ENCODE peak calls at places on chromosomes 6 and 20, in five cellular contexts. Z is brain microvascular endothelial cell, U is COLO829, X is fibroblast of lung, O is endothelial cell. C is an unnamed sample.
A peak's percentile ranks its signal among the peaks of the same experiment; 100 is the strongest.

GRCh38 chr20:1813101-1813529 is 82.1 kb upstream of the SIRPA start:
- DNase-seq in U (no peak), X (peak; percentile 94), Z (peak; percentile 91), O (no peak), C (no peak)

GRCh38 chr6:37202788-37203491 is 33.0 kb downstream of the PIM1 start:
- DNase-seq in X (no peak), U (no peak), O (no peak), Z (no peak), C (no peak)

GRCh38 chr6:150072201-150072600 is 3.3 kb upstream of the ULBP3 start:
- DNase-seq in Z (peak; percentile 35), X (peak; percentile 54), U (peak; percentile 40), O (no peak), C (no peak)

GRCh38 chr6:36351152-36351571 is 14.5 kb upstream of the BNIP5 start:
- DNase-seq in Z (peak; percentile 80), U (no peak), X (peak; percentile 89), O (no peak), C (no peak)

GRCh38 chr20:48983423-48984400 is 62.2 kb downstream of the ARFGEF2 start:
- DNase-seq in O (no peak), Z (peak; percentile 79), X (peak; percentile 95), U (peak; percentile 67), C (no peak)

GRCh38 chr20:35575958-35576357 is 34.1 kb downstream of the ERGIC3 start:
- DNase-seq in X (no peak), O (no peak), U (no peak), Z (no peak), C (no peak)

GRCh38 chr6:149478631-149479314 is 6.0 kb downstream of the ZC3H12D start:
- DNase-seq in U (no peak), Z (no peak), X (no peak), O (no peak), C (no peak)

GRCh38 chr6:16486661-16487060 is 248.3 kb downstream of the GMPR start:
- DNase-seq in X (no peak), U (no peak), O (no peak), Z (no peak), C (no peak)

GRCh38 chr6:28742668-28743270 is 181.0 kb downstream of the TRIM27 start:
- DNase-seq in O (no peak), U (peak; percentile 85), Z (peak; percentile 90), X (peak; percentile 58), C (no peak)

GRCh38 chr6:129281173-129281796 is 398.3 kb downstream of the LAMA2 start:
- DNase-seq in O (no peak), X (no peak), U (no peak), Z (no peak), C (no peak)

GRCh38 chr6:168363811-168364792 is 44.5 kb upstream of the DACT2 start:
- DNase-seq in U (no peak), X (no peak), Z (no peak), O (no peak), C (no peak)

GRCh38 chr6:31652925-31653724 is 664 bp upstream of the BAG6 start:
- DNase-seq in Z (no peak), O (peak; percentile 16), U (peak; percentile 93), X (peak; percentile 88), C (peak; percentile 75)

GRCh38 chr20:26218301-26218700 is 521.6 kb upstream of the ZNF337 start:
- DNase-seq in U (no peak), Z (no peak), X (no peak), O (no peak), C (no peak)

GRCh38 chr6:14804444-14805210 is 441.2 kb upstream of the JARID2 start:
- DNase-seq in X (peak; percentile 93), Z (peak; percentile 89), O (no peak), U (peak; percentile 68), C (no peak)

GRCh38 chr6:134702279-134702678 is 247.6 kb downstream of the ALDH8A1 start:
- DNase-seq in Z (no peak), X (no peak), U (no peak), O (no peak), C (no peak)

GRCh38 chr6:2733324-2733723 is 17.4 kb downstream of the MYLK4 start:
- DNase-seq in X (peak; percentile 54), Z (peak; percentile 60), O (no peak), U (no peak), C (no peak)

GRCh38 chr6:114634016-114634415 is 291.2 kb upstream of the HS3ST5 start:
- DNase-seq in O (no peak), X (peak; percentile 5), Z (no peak), U (no peak), C (no peak)

GRCh38 chr6:19415605-19416326 is 421.4 kb upstream of the ID4 start:
- DNase-seq in U (peak; percentile 35), O (no peak), Z (peak; percentile 57), X (peak; percentile 86), C (no peak)

GRCh38 chr6:32204268-32204715 is 11.8 kb upstream of the GPSM3 start:
- DNase-seq in Z (no peak), O (no peak), U (no peak), X (no peak), C (no peak)

GRCh38 chr6:136696238-136696637 is 96.0 kb downstream of the MAP3K5 start:
- DNase-seq in X (peak; percentile 12), Z (no peak), O (no peak), U (no peak), C (no peak)

GRCh38 chr20:57198359-57199072 is 67.9 kb downstream of the BMP7 start:
- DNase-seq in O (no peak), X (peak; percentile 39), Z (no peak), U (no peak), C (no peak)

GRCh38 chr6:79403525-79403924 is 133.7 kb downstream of the LCA5 start:
- DNase-seq in X (no peak), Z (no peak), U (no peak), O (no peak), C (no peak)

GRCh38 chr6:106125925-106126435 is 39.8 kb downstream of the PRDM1 start:
- DNase-seq in X (peak; percentile 50), Z (no peak), O (no peak), U (no peak), C (no peak)

GRCh38 chr6:140438346-140438735 is 1063.9 kb upstream of the CITED2 start:
- DNase-seq in X (peak; percentile 57), Z (no peak), U (no peak), O (no peak), C (no peak)

GRCh38 chr6:156780117-156780641 is 3.0 kb downstream of the ARID1B start:
- DNase-seq in Z (peak; percentile 95), X (peak; percentile 96), U (peak; percentile 57), O (no peak), C (peak; percentile 48)

GRCh38 chr6:50842446-50842845 is 23.8 kb downstream of the TFAP2B start:
- DNase-seq in U (no peak), O (no peak), Z (no peak), X (no peak), C (no peak)

GRCh38 chr6:89404512-89404911 is 7.6 kb downstream of the RRAGD start:
- DNase-seq in U (no peak), O (no peak), X (no peak), Z (no peak), C (no peak)

GRCh38 chr6:120774275-120774674 is 560.0 kb downstream of the TBC1D32 start:
- DNase-seq in O (no peak), X (peak; percentile 55), U (no peak), Z (peak; percentile 34), C (no peak)

GRCh38 chr20:2746636-2747265 is 53.7 kb downstream of the CPXM1 start:
- DNase-seq in O (no peak), Z (no peak), U (no peak), X (no peak), C (no peak)

GRCh38 chr6:36545767-36546663 is 1.3 kb downstream of the STK38 start:
- DNase-seq in X (peak; percentile 32), U (peak; percentile 45), O (peak; percentile 4), Z (peak; percentile 7), C (no peak)

GRCh38 chr6:19662911-19663310 is 174.3 kb upstream of the ID4 start:
- DNase-seq in X (no peak), Z (no peak), O (no peak), U (no peak), C (no peak)

GRCh38 chr6:134034951-134035822 is 17.2 kb downstream of the SLC2A12 start:
- DNase-seq in O (no peak), Z (no peak), X (no peak), U (no peak), C (no peak)

GRCh38 chr20:40286991-40287531 is 402.0 kb downstream of the MAFB start:
- DNase-seq in O (no peak), X (no peak), U (no peak), Z (no peak), C (no peak)

GRCh38 chr20:40009542-40009941 is 679.5 kb downstream of the MAFB start:
- DNase-seq in U (no peak), X (peak; percentile 5), Z (peak; percentile 18), O (no peak), C (no peak)

GRCh38 chr6:100078509-100078908 is 84.5 kb upstream of the MCHR2 start:
- DNase-seq in O (peak; percentile 7), U (no peak), X (peak; percentile 46), Z (peak; percentile 20), C (no peak)

GRCh38 chr6:89412071-89413005 is at the start of gene RRAGD:
- DNase-seq in O (peak; percentile 30), Z (no peak), U (peak; percentile 61), X (no peak), C (peak; percentile 38)

GRCh38 chr20:1804554-1804956 is 90.7 kb upstream of the SIRPA start:
- DNase-seq in O (no peak), X (no peak), U (no peak), Z (no peak), C (no peak)

GRCh38 chr6:43723737-43724295 is 36.2 kb upstream of the MRPS18A start:
- DNase-seq in O (peak; percentile 39), U (peak; percentile 60), Z (peak; percentile 50), X (peak; percentile 59), C (peak; percentile 53)

GRCh38 chr6:73696990-73697651 is 1.1 kb downstream of the CD109 start:
- DNase-seq in U (no peak), O (no peak), X (no peak), Z (no peak), C (no peak)

C was measured in T-helper 17 cell.